ENCODE peak calls at places on chromosomes 7 and 10, in nine cellular contexts. One of them, this sample, is unnamed.

GRCh38 chr10:87585565-87586514 is 73.8 kb upstream of the PAPSS2 start:
- DNase-seq in psoas muscle: no peak
- DNase-seq in stomach: peak
- DNase-seq in body of pancreas: peak
- DNase-seq in A549: peak
- DNase-seq in fibroblast of gingiva: no peak
- DNase-seq in suprapubic skin: no peak
- DNase-seq in thyroid gland: no peak
- DNase-seq in naive thymus-derived CD8-positive, alpha-beta T cell: no peak
- DNase-seq in this sample: peak

GRCh38 chr10:31619410-31620095 is 300.5 kb downstream of the ZEB1 start:
- DNase-seq in psoas muscle: peak
- DNase-seq in stomach: no peak
- DNase-seq in body of pancreas: no peak
- DNase-seq in A549: no peak
- DNase-seq in fibroblast of gingiva: no peak
- DNase-seq in suprapubic skin: no peak
- DNase-seq in thyroid gland: no peak
- DNase-seq in naive thymus-derived CD8-positive, alpha-beta T cell: no peak
- DNase-seq in this sample: no peak

GRCh38 chr10:120732067-120732466 is 119.1 kb upstream of the WDR11 start:
- DNase-seq in psoas muscle: no peak
- DNase-seq in stomach: no peak
- DNase-seq in body of pancreas: no peak
- DNase-seq in A549: no peak
- DNase-seq in fibroblast of gingiva: no peak
- DNase-seq in suprapubic skin: no peak
- DNase-seq in thyroid gland: no peak
- DNase-seq in naive thymus-derived CD8-positive, alpha-beta T cell: no peak
- DNase-seq in this sample: no peak

GRCh38 chr7:98520356-98520932 is 96.6 kb upstream of the NPTX2 start:
- DNase-seq in psoas muscle: no peak
- DNase-seq in stomach: no peak
- DNase-seq in body of pancreas: no peak
- DNase-seq in A549: peak
- DNase-seq in fibroblast of gingiva: no peak
- DNase-seq in suprapubic skin: no peak
- DNase-seq in thyroid gland: no peak
- DNase-seq in naive thymus-derived CD8-positive, alpha-beta T cell: no peak
- DNase-seq in this sample: no peak

GRCh38 chr10:34628174-34628802 is 186.8 kb downstream of the PARD3 start:
- DNase-seq in psoas muscle: peak
- DNase-seq in stomach: peak
- DNase-seq in body of pancreas: peak
- DNase-seq in A549: no peak
- DNase-seq in fibroblast of gingiva: no peak
- DNase-seq in suprapubic skin: no peak
- DNase-seq in thyroid gland: peak
- DNase-seq in naive thymus-derived CD8-positive, alpha-beta T cell: no peak
- DNase-seq in this sample: no peak

GRCh38 chr7:106304575-106304974 is 19.8 kb upstream of the NAMPT start:
- DNase-seq in psoas muscle: no peak
- DNase-seq in stomach: no peak
- DNase-seq in body of pancreas: no peak
- DNase-seq in A549: no peak
- DNase-seq in fibroblast of gingiva: no peak
- DNase-seq in suprapubic skin: no peak
- DNase-seq in thyroid gland: no peak
- DNase-seq in naive thymus-derived CD8-positive, alpha-beta T cell: no peak
- DNase-seq in this sample: no peak

GRCh38 chr10:118590334-118590733 is 5.1 kb downstream of the PRLHR start:
- DNase-seq in psoas muscle: no peak
- DNase-seq in stomach: peak
- DNase-seq in body of pancreas: peak
- DNase-seq in A549: no peak
- DNase-seq in fibroblast of gingiva: no peak
- DNase-seq in suprapubic skin: no peak
- DNase-seq in thyroid gland: peak
- DNase-seq in naive thymus-derived CD8-positive, alpha-beta T cell: no peak
- DNase-seq in this sample: no peak

GRCh38 chr10:19920075-19920726 is 104.0 kb downstream of the PLXDC2 start:
- DNase-seq in psoas muscle: no peak
- DNase-seq in stomach: no peak
- DNase-seq in body of pancreas: no peak
- DNase-seq in A549: no peak
- DNase-seq in fibroblast of gingiva: no peak
- DNase-seq in suprapubic skin: no peak
- DNase-seq in thyroid gland: no peak
- DNase-seq in naive thymus-derived CD8-positive, alpha-beta T cell: no peak
- DNase-seq in this sample: no peak

GRCh38 chr10:63697956-63698814 is 177.0 kb downstream of the REEP3 start:
- DNase-seq in psoas muscle: no peak
- DNase-seq in stomach: no peak
- DNase-seq in body of pancreas: peak
- DNase-seq in A549: no peak
- DNase-seq in fibroblast of gingiva: peak
- DNase-seq in suprapubic skin: no peak
- DNase-seq in thyroid gland: no peak
- DNase-seq in naive thymus-derived CD8-positive, alpha-beta T cell: no peak
- DNase-seq in this sample: no peak

GRCh38 chr10:75430000-75430763 is 1.2 kb upstream of the LRMDA start:
- DNase-seq in psoas muscle: peak
- DNase-seq in stomach: peak
- DNase-seq in body of pancreas: peak
- DNase-seq in A549: peak
- DNase-seq in fibroblast of gingiva: no peak
- DNase-seq in suprapubic skin: no peak
- DNase-seq in thyroid gland: peak
- DNase-seq in naive thymus-derived CD8-positive, alpha-beta T cell: no peak
- DNase-seq in this sample: no peak

GRCh38 chr7:157738064-157738460 is 401.3 kb downstream of the DNAJB6 start:
- DNase-seq in psoas muscle: no peak
- DNase-seq in stomach: no peak
- DNase-seq in body of pancreas: no peak
- DNase-seq in A549: no peak
- DNase-seq in fibroblast of gingiva: no peak
- DNase-seq in suprapubic skin: no peak
- DNase-seq in thyroid gland: no peak
- DNase-seq in naive thymus-derived CD8-positive, alpha-beta T cell: no peak
- DNase-seq in this sample: no peak

GRCh38 chr10:106395061-106395749 is 769.3 kb downstream of the SORCS1 start:
- DNase-seq in psoas muscle: no peak
- DNase-seq in stomach: no peak
- DNase-seq in body of pancreas: no peak
- DNase-seq in A549: no peak
- DNase-seq in fibroblast of gingiva: no peak
- DNase-seq in suprapubic skin: no peak
- DNase-seq in thyroid gland: no peak
- DNase-seq in naive thymus-derived CD8-positive, alpha-beta T cell: no peak
- DNase-seq in this sample: no peak

GRCh38 chr7:91520645-91521044 is 256.4 kb downstream of the FZD1 start:
- DNase-seq in psoas muscle: no peak
- DNase-seq in stomach: no peak
- DNase-seq in body of pancreas: no peak
- DNase-seq in A549: no peak
- DNase-seq in fibroblast of gingiva: no peak
- DNase-seq in suprapubic skin: no peak
- DNase-seq in thyroid gland: no peak
- DNase-seq in naive thymus-derived CD8-positive, alpha-beta T cell: no peak
- DNase-seq in this sample: no peak

GRCh38 chr10:70328987-70329386 is 45.2 kb upstream of the NPFFR1 start:
- DNase-seq in psoas muscle: no peak
- DNase-seq in stomach: no peak
- DNase-seq in body of pancreas: no peak
- DNase-seq in A549: no peak
- DNase-seq in fibroblast of gingiva: no peak
- DNase-seq in suprapubic skin: no peak
- DNase-seq in thyroid gland: no peak
- DNase-seq in naive thymus-derived CD8-positive, alpha-beta T cell: no peak
- DNase-seq in this sample: no peak

GRCh38 chr7:25246306-25246705 is 18.0 kb upstream of the NPVF start:
- DNase-seq in psoas muscle: no peak
- DNase-seq in stomach: no peak
- DNase-seq in body of pancreas: no peak
- DNase-seq in A549: no peak
- DNase-seq in fibroblast of gingiva: no peak
- DNase-seq in suprapubic skin: no peak
- DNase-seq in thyroid gland: no peak
- DNase-seq in naive thymus-derived CD8-positive, alpha-beta T cell: no peak
- DNase-seq in this sample: no peak

GRCh38 chr10:46264737-46265368 is 21.9 kb upstream of the ANTXRL start:
- DNase-seq in psoas muscle: no peak
- DNase-seq in stomach: peak
- DNase-seq in body of pancreas: no peak
- DNase-seq in A549: no peak
- DNase-seq in fibroblast of gingiva: no peak
- DNase-seq in suprapubic skin: no peak
- DNase-seq in thyroid gland: no peak
- DNase-seq in naive thymus-derived CD8-positive, alpha-beta T cell: no peak
- DNase-seq in this sample: no peak

GRCh38 chr7:20954711-20955641 is 168.3 kb upstream of the SP8 start:
- DNase-seq in psoas muscle: no peak
- DNase-seq in stomach: no peak
- DNase-seq in body of pancreas: no peak
- DNase-seq in A549: no peak
- DNase-seq in fibroblast of gingiva: no peak
- DNase-seq in suprapubic skin: no peak
- DNase-seq in thyroid gland: no peak
- DNase-seq in naive thymus-derived CD8-positive, alpha-beta T cell: no peak
- DNase-seq in this sample: no peak

GRCh38 chr7:85185355-85186082 is 1.3 kb downstream of the SEMA3D start:
- DNase-seq in psoas muscle: peak
- DNase-seq in stomach: peak
- DNase-seq in body of pancreas: no peak
- DNase-seq in A549: peak
- DNase-seq in fibroblast of gingiva: peak
- DNase-seq in suprapubic skin: peak
- DNase-seq in thyroid gland: peak
- DNase-seq in naive thymus-derived CD8-positive, alpha-beta T cell: no peak
- DNase-seq in this sample: no peak

GRCh38 chr7:155694846-155695245 is 50.4 kb downstream of the RBM33 start:
- DNase-seq in psoas muscle: no peak
- DNase-seq in stomach: no peak
- DNase-seq in body of pancreas: no peak
- DNase-seq in A549: no peak
- DNase-seq in fibroblast of gingiva: peak
- DNase-seq in suprapubic skin: no peak
- DNase-seq in thyroid gland: no peak
- DNase-seq in naive thymus-derived CD8-positive, alpha-beta T cell: no peak
- DNase-seq in this sample: no peak

GRCh38 chr10:68224810-68225209 is 7.1 kb downstream of the ATOH7 start:
- DNase-seq in psoas muscle: no peak
- DNase-seq in stomach: no peak
- DNase-seq in body of pancreas: no peak
- DNase-seq in A549: no peak
- DNase-seq in fibroblast of gingiva: peak
- DNase-seq in suprapubic skin: no peak
- DNase-seq in thyroid gland: no peak
- DNase-seq in naive thymus-derived CD8-positive, alpha-beta T cell: no peak
- DNase-seq in this sample: peak

GRCh38 chr7:135620980-135621850 is 41.1 kb upstream of the STMP1 start:
- DNase-seq in psoas muscle: no peak
- DNase-seq in stomach: no peak
- DNase-seq in body of pancreas: peak
- DNase-seq in A549: peak
- DNase-seq in fibroblast of gingiva: peak
- DNase-seq in suprapubic skin: no peak
- DNase-seq in thyroid gland: peak
- DNase-seq in naive thymus-derived CD8-positive, alpha-beta T cell: peak
- DNase-seq in this sample: peak

GRCh38 chr7:35707422-35707821 is 12.5 kb upstream of the HERPUD2 start:
- DNase-seq in psoas muscle: no peak
- DNase-seq in stomach: no peak
- DNase-seq in body of pancreas: no peak
- DNase-seq in A549: no peak
- DNase-seq in fibroblast of gingiva: no peak
- DNase-seq in suprapubic skin: no peak
- DNase-seq in thyroid gland: no peak
- DNase-seq in naive thymus-derived CD8-positive, alpha-beta T cell: no peak
- DNase-seq in this sample: no peak

GRCh38 chr10:11684717-11685645 is 57.2 kb upstream of the ECHDC3 start:
- DNase-seq in psoas muscle: peak
- DNase-seq in stomach: peak
- DNase-seq in body of pancreas: peak
- DNase-seq in A549: peak
- DNase-seq in fibroblast of gingiva: peak
- DNase-seq in suprapubic skin: peak
- DNase-seq in thyroid gland: peak
- DNase-seq in naive thymus-derived CD8-positive, alpha-beta T cell: peak
- DNase-seq in this sample: peak

GRCh38 chr7:52959878-52960660 is 75.4 kb upstream of the POM121L12 start:
- DNase-seq in psoas muscle: no peak
- DNase-seq in stomach: no peak
- DNase-seq in body of pancreas: no peak
- DNase-seq in A549: no peak
- DNase-seq in fibroblast of gingiva: no peak
- DNase-seq in suprapubic skin: no peak
- DNase-seq in thyroid gland: no peak
- DNase-seq in naive thymus-derived CD8-positive, alpha-beta T cell: no peak
- DNase-seq in this sample: no peak

GRCh38 chr7:121330053-121330833 is 1.4 kb downstream of the WNT16 start:
- DNase-seq in psoas muscle: no peak
- DNase-seq in stomach: no peak
- DNase-seq in body of pancreas: no peak
- DNase-seq in A549: no peak
- DNase-seq in fibroblast of gingiva: no peak
- DNase-seq in suprapubic skin: no peak
- DNase-seq in thyroid gland: peak
- DNase-seq in naive thymus-derived CD8-positive, alpha-beta T cell: no peak
- DNase-seq in this sample: no peak

GRCh38 chr7:68224041-68224534 is 1227.5 kb downstream of the TYW1 start:
- DNase-seq in psoas muscle: no peak
- DNase-seq in stomach: no peak
- DNase-seq in body of pancreas: peak
- DNase-seq in A549: no peak
- DNase-seq in fibroblast of gingiva: no peak
- DNase-seq in suprapubic skin: no peak
- DNase-seq in thyroid gland: peak
- DNase-seq in naive thymus-derived CD8-positive, alpha-beta T cell: no peak
- DNase-seq in this sample: no peak

GRCh38 chr10:128065881-128066534 is 60.2 kb downstream of the MKI67 start:
- DNase-seq in psoas muscle: no peak
- DNase-seq in stomach: no peak
- DNase-seq in body of pancreas: no peak
- DNase-seq in A549: no peak
- DNase-seq in fibroblast of gingiva: no peak
- DNase-seq in suprapubic skin: no peak
- DNase-seq in thyroid gland: no peak
- DNase-seq in naive thymus-derived CD8-positive, alpha-beta T cell: no peak
- DNase-seq in this sample: no peak

GRCh38 chr7:130356121-130356759 is 11.6 kb downstream of the CPA5 start:
- DNase-seq in psoas muscle: peak
- DNase-seq in stomach: no peak
- DNase-seq in body of pancreas: peak
- DNase-seq in A549: peak
- DNase-seq in fibroblast of gingiva: peak
- DNase-seq in suprapubic skin: no peak
- DNase-seq in thyroid gland: peak
- DNase-seq in naive thymus-derived CD8-positive, alpha-beta T cell: no peak
- DNase-seq in this sample: peak

GRCh38 chr10:132752378-132752777 is 33.6 kb downstream of the NKX6-2 start:
- DNase-seq in psoas muscle: no peak
- DNase-seq in stomach: no peak
- DNase-seq in body of pancreas: no peak
- DNase-seq in A549: no peak
- DNase-seq in fibroblast of gingiva: no peak
- DNase-seq in suprapubic skin: no peak
- DNase-seq in thyroid gland: no peak
- DNase-seq in naive thymus-derived CD8-positive, alpha-beta T cell: no peak
- DNase-seq in this sample: no peak

GRCh38 chr10:46092523-46093195 is 46.6 kb upstream of the MSMB start:
- DNase-seq in psoas muscle: no peak
- DNase-seq in stomach: no peak
- DNase-seq in body of pancreas: no peak
- DNase-seq in A549: no peak
- DNase-seq in fibroblast of gingiva: no peak
- DNase-seq in suprapubic skin: no peak
- DNase-seq in thyroid gland: no peak
- DNase-seq in naive thymus-derived CD8-positive, alpha-beta T cell: peak
- DNase-seq in this sample: no peak

GRCh38 chr7:100157334-100158228 is 942 bp downstream of the TRAPPC14 start:
- DNase-seq in psoas muscle: no peak
- DNase-seq in stomach: no peak
- DNase-seq in body of pancreas: peak
- DNase-seq in A549: no peak
- DNase-seq in fibroblast of gingiva: peak
- DNase-seq in suprapubic skin: peak
- DNase-seq in thyroid gland: peak
- DNase-seq in naive thymus-derived CD8-positive, alpha-beta T cell: no peak
- DNase-seq in this sample: no peak